ENCODE peak calls at places on chromosome 13, in four cellular contexts. Z, D, A and N are unnamed samples.
A peak's percentile ranks its signal among the peaks of the same experiment; 100 is the strongest.

GRCh38 chr13:77300176-77301141 is 26.4 kb downstream of the MYCBP2 start:
- DNase-seq in Z (no peak), A (no peak), D (no peak), N (peak; percentile 6)

GRCh38 chr13:100108913-100109507 is 20.1 kb downstream of the PCCA start:
- DNase-seq in Z (no peak), D (no peak), A (no peak), N (no peak)

GRCh38 chr13:20492641-20493040 is 33.0 kb downstream of the CRYL1 start:
- DNase-seq in A (no peak), Z (peak; percentile 46), D (peak; percentile 35), N (peak; percentile 22)

GRCh38 chr13:48214519-48215121 is 18.4 kb upstream of the ITM2B start:
- DNase-seq in D (no peak), Z (no peak), A (no peak), N (no peak)

GRCh38 chr13:45331981-45332830 is 8.8 kb downstream of the TPT1 start:
- DNase-seq in A (no peak), Z (peak; percentile 75), D (no peak), N (peak; percentile 73)

GRCh38 chr13:75514080-75515040 is 23.3 kb downstream of the COMMD6 start:
- DNase-seq in D (no peak), A (no peak), Z (no peak), N (no peak)

GRCh38 chr13:24292476-24292875 is 16.9 kb upstream of the C1QTNF9 start:
- DNase-seq in Z (no peak), D (no peak), A (no peak), N (no peak)

GRCh38 chr13:108551674-108552073 is 77.7 kb upstream of the MYO16 start:
- DNase-seq in Z (no peak), A (no peak), D (no peak), N (no peak)

GRCh38 chr13:31116224-31116623 is 45.5 kb downstream of the HSPH1 start:
- DNase-seq in Z (no peak), A (no peak), D (no peak), N (no peak)

GRCh38 chr13:33007237-33007636 is 9.0 kb upstream of the KL start:
- DNase-seq in Z (peak; percentile 18), D (no peak), A (no peak), N (no peak)

GRCh38 chr13:34757441-34757840 is 184.6 kb upstream of the NBEA start:
- DNase-seq in D (no peak), Z (no peak), A (no peak), N (no peak)

GRCh38 chr13:111153279-111153976 is 38.3 kb downstream of the ARHGEF7 start:
- DNase-seq in D (peak; percentile 90), Z (peak; percentile 88), A (no peak), N (peak; percentile 75)
- TF ChIP-seq CTCF in D (peak; percentile 54), Z (peak; percentile 66), A (peak; percentile 7), N (no peak)

DNA sequence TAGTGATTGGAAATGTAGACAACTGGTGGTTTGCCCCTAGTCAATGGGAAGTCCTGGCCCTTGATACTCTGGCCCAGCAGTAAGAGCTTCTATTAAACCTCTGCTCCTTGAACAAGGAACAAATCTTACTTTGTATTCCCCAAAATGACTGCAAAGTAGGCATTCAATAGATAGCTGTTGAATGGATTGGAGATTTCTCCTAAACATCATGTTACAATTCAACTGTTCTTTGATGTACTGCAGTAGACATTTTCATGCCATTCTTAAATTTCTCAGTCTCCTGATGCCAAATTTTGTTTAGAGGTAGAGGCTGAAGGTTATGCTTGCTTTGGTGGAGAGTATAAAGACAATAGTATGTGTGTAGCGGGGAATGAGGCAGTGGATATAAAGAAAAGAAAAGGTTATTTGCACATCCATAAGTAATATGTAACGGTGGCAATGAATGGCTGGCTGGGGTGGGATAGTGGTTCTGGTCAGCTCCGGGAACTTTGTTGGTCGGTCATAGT is 12.8 kb downstream of the MIR17HG start:
- DNase-seq in Z (no peak), A (no peak), D (no peak), N (no peak)
- TF ChIP-seq CHD4 in Z (no peak), A (no peak), D (no peak), N (no peak)

GRCh38 chr13:97194473-97194872 is 27.7 kb upstream of the MBNL2 start:
- DNase-seq in A (no peak), D (peak; percentile 31), Z (no peak), N (no peak)
- TF ChIP-seq MYC in A (no peak), D (no peak), Z (no peak), N (no peak)

GRCh38 chr13:29689548-29689947 is 94.1 kb upstream of the SLC7A1 start:
- DNase-seq in Z (no peak), A (no peak), D (no peak), N (no peak)
- TF ChIP-seq CTCF in Z (no peak), A (no peak), D (no peak), N (no peak)